ENCODE peak calls at places on chromosomes 12 and 14, in seven cellular contexts. D is ovary, H is HepG2, Q is WTC11, N is HCT116, R is lower leg skin, C is AG09309. X is an unnamed sample.

GRCh38 chr12:121799842-121800693 is 3.7 kb upstream of the SETD1B start:
- DNase-seq in D (peak; percentile 96), H (peak; percentile 84), Q (peak; percentile 74), N (peak; percentile 70), R (peak; percentile 91), C (no peak), X (peak; percentile 85)

GRCh38 chr14:91032250-91032649 is 28.2 kb downstream of the RPS6KA5 start:
- DNase-seq in D (no peak), H (no peak), Q (no peak), N (no peak), R (no peak), C (no peak), X (peak; percentile 19)

GRCh38 chr14:103128631-103129300 is 5.5 kb downstream of the TNFAIP2 start:
- DNase-seq in D (peak; percentile 27), H (no peak), Q (no peak), N (no peak), R (no peak), C (no peak), X (no peak)

GRCh38 chr12:96824838-96825236 is 82.2 kb upstream of the NEDD1 start:
- DNase-seq in D (no peak), H (no peak), Q (no peak), N (no peak), R (no peak), C (no peak), X (no peak)

GRCh38 chr12:76030378-76031080 is 1.0 kb downstream of the PHLDA1 start:
- DNase-seq in D (peak; percentile 45), H (no peak), Q (peak; percentile 41), N (no peak), R (no peak), C (no peak), X (peak; percentile 65)

GRCh38 chr14:61585598-61586538 is 109.4 kb upstream of the HIF1A start:
- DNase-seq in D (peak; percentile 63), H (no peak), Q (no peak), N (no peak), R (peak; percentile 5), C (no peak), X (peak; percentile 84)

GRCh38 chr14:93114713-93115068 is 1.0 kb downstream of the ITPK1 start:
- DNase-seq in D (no peak), H (no peak), Q (peak; percentile 31), N (no peak), R (no peak), C (no peak), X (no peak)

GRCh38 chr12:115227137-115227615 is 543.2 kb upstream of the TBX3 start:
- DNase-seq in D (no peak), H (peak; percentile 80), Q (no peak), N (peak; percentile 60), R (peak; percentile 19), C (peak; percentile 80), X (peak; percentile 88)

GRCh38 chr12:32895688-32896437 is 714 bp downstream of the PKP2 start:
- DNase-seq in D (peak; percentile 26), H (peak; percentile 25), Q (peak; percentile 36), N (no peak), R (peak; percentile 24), C (no peak), X (no peak)

GRCh38 chr12:30972035-30972434 is 45.5 kb downstream of the TSPAN11 start:
- DNase-seq in D (no peak), H (no peak), Q (no peak), N (no peak), R (no peak), C (no peak), X (no peak)

GRCh38 chr12:70756791-70757190 is 119.6 kb upstream of the PTPRB start:
- DNase-seq in D (no peak), H (no peak), Q (no peak), N (no peak), R (no peak), C (no peak), X (no peak)

GRCh38 chr12:101186291-101186690 is 23.7 kb downstream of the SLC5A8 start:
- DNase-seq in D (no peak), H (no peak), Q (no peak), N (no peak), R (no peak), C (no peak), X (no peak)

GRCh38 chr12:26271024-26271423 is 75.7 kb downstream of the SSPN start:
- DNase-seq in D (no peak), H (no peak), Q (no peak), N (no peak), R (no peak), C (no peak), X (peak; percentile 49)

GRCh38 chr12:68364893-68365725 is 32.9 kb upstream of the MDM1 start:
- DNase-seq in D (peak; percentile 82), H (peak; percentile 72), Q (peak; percentile 88), N (peak; percentile 57), R (peak; percentile 88), C (peak; percentile 99), X (peak; percentile 97)

DNA sequence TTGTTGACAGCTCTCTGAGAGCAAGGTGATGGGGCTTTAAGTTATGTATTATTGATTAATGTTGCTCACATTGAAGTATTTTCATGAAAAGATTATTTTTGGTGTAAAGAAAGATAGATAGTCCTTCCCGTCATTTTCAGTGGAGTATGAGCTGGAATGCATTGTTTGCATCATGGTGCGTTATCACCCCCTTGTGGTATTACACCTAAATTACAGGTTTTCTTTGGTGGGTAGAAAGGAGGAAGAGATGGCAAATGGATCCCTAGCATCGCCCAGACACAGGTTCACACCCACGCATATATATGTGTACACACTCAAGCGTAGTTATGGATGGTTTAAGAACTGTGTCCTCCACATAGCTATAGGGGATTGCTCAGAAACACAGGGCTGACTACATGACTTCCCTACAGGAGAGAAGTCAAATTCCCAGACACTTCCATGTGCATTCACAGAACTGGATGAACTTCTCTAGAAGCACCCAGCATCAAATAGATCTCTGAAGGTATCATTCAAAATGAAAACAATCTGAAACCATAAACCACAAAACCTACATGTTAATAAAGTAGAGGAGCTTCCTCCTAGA is 14.4 kb upstream of the SERPINA10 start:
- DNase-seq in D (no peak), H (peak; percentile 50), Q (no peak), N (peak; percentile 28), R (no peak), C (no peak), X (no peak)
- TF ChIP-seq CTCF in D (no peak), H (peak; percentile 88), Q (peak; percentile 60), N (peak; percentile 64), R (no peak), C (no peak), X (peak; percentile 17)

DNA sequence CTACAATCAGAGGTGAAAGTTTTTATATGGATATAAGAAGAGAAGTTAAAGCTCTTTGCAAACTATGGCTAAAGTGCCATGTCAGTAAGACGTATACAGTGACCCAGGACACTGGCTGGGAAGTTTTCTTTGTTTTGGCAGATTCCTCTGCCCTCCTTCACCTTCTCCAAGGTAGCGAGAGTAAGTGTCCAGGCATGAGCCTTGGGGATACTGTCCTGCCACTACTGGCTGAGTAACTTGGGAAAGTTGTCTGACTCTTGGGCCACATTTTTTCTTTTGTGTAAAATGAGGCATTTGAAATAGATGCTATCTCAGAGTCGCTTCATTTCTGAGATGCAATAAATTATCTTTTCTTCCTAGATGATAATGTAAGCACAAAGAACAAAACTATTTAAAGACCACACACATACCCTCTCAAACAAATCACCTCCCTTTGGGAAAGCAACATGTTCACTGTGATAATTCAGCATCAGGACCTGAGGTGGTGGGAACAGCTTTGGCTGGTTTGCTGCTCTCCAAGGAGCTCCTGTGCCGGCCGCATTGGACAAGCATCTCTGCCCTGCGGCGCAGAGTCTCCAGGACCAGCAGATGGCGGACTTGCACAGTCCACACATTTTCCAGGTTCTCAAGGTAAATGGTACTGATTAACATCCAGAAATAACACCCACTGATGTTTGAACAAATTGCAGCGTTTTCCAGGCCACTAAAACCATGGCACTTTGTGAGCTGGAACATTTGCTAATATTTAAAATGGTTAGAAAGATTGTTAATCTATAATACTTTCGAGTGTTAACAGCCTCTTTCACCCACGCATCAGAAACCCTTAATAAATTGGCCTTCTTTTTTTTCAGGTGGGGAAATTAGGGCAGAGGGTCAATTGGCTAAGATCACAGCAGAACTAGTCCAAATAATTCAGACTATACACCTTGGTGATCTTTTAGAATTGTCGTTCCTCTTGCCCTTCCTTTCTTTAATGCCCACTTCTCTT is 106.2 kb downstream of the PTCSC3 start:
- DNase-seq in D (no peak), H (peak; percentile 84), Q (peak; percentile 79), N (peak; percentile 55), R (no peak), C (peak; percentile 17), X (peak; percentile 50)
- TF ChIP-seq CTCF in D (no peak), H (peak; percentile 98), Q (peak; percentile 39), N (peak; percentile 96), R (no peak), C (peak; percentile 84), X (peak; percentile 76)

GRCh38 chr12:132078190-132078589 is 65.9 kb downstream of the DDX51 start:
- DNase-seq in D (peak; percentile 44), H (no peak), Q (no peak), N (no peak), R (no peak), C (peak; percentile 27), X (peak; percentile 84)

GRCh38 chr12:132075714-132076553 is 68.2 kb downstream of the DDX51 start:
- DNase-seq in D (no peak), H (no peak), Q (no peak), N (no peak), R (no peak), C (no peak), X (no peak)

GRCh38 chr12:132074216-132074615 is 69.9 kb downstream of the DDX51 start:
- DNase-seq in D (no peak), H (no peak), Q (no peak), N (no peak), R (no peak), C (no peak), X (no peak)

GRCh38 chr12:132077322-132078100 is 66.6 kb downstream of the DDX51 start:
- DNase-seq in D (no peak), H (no peak), Q (no peak), N (no peak), R (no peak), C (no peak), X (no peak)

DNA sequence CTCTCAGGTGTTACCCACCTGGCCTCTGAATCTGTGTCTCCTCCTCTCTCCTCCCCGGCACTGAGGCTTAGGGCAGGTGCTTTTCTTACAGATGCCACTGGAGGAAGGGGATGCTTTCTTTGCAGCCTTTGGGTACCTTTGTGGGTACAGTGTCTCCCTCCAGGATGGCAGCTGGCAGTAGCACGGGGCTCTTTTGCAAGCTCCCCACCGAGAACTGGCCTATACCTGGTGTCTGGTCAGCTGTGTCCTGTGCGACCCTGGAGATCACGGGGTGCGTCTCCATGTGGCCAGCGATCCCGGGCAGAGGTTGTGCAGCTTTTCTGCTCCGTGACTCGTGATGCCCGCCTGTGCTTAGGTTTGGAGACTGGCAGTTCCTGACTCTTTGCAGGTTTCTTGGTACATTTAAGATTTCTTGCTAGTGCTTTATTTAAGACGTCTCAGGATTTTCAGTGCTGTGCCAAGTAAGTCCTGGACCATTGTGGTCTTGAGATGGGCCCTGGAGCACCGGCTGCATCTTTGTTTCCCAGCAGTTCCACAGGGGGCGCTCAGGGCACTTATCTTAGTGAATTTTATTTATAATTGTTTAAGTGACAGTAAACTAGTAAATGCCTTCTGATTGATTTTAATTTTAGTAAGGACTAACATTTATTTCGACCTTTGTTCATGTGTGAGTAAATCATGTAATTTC is 68.9 kb downstream of the DDX51 start:
- DNase-seq in D (no peak), H (no peak), Q (peak; percentile 51), N (no peak), R (no peak), C (no peak), X (no peak)
- TF ChIP-seq CTCF in D (no peak), H (peak; percentile 14), Q (peak; percentile 24), N (peak; percentile 35), R (no peak), C (no peak), X (peak; percentile 19)

DNA sequence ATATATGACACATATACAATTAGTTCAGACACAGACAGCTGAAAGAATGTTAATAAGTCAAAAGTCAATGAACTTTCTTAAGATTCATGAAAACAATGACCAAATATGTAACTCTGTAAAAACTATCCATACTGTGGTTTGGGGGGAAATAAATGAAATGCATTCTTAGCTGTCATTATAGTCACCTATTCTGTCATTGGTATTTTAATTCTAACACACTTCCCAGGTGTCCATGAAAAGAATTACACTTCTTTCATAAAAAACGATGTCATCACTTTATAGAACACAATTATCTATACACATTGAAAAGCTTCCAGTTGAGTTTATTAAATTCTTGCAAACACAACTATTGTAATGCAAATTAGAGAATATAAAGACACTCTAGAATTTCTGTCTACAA is 35.8 kb downstream of the PPFIA2 start:
- DNase-seq in D (no peak), H (no peak), Q (no peak), N (no peak), R (no peak), C (no peak), X (no peak)
- TF ChIP-seq CTCF in D (no peak), H (no peak), Q (no peak), N (no peak), R (no peak), C (no peak), X (no peak)